ENCODE peak calls at places on chromosomes 6 and 20, in nine cellular contexts. Z is GM23338, T is pancreas, U is colonic mucosa, D is OCI-LY7, G is DND-41, W is MM.1S, F is spleen, I is IMR-90. Y is an unnamed sample. For H3K4me1, the result is how much of the 10 kb centered on the place peaks cover.

GRCh38 chr20:50815162-50815989 is 20.5 kb downstream of the BCAS4 start:
- DNase-seq in Z (no peak), T (no peak), U (no peak), D (peak), G (no peak), W (peak), F (no peak), I (peak), Y (no peak)

GRCh38 chr6:15515660-15516375 is 147.0 kb downstream of the DTNBP1 start:
- DNase-seq in Z (no peak), T (no peak), U (no peak), D (no peak), G (no peak), W (no peak), F (no peak), I (no peak), Y (no peak)

GRCh38 chr6:155125916-155126315 is 130.8 kb downstream of the TIAM2 start:
- DNase-seq in Z (no peak), T (no peak), U (no peak), D (no peak), G (no peak), W (no peak), F (no peak), I (peak), Y (no peak)

GRCh38 chr6:15769471-15770088 is 106.8 kb upstream of the DTNBP1 start:
- DNase-seq in Z (no peak), T (no peak), U (no peak), D (no peak), G (no peak), W (no peak), F (no peak), I (no peak), Y (no peak)

GRCh38 chr6:156718647-156719394 is 58.4 kb upstream of the ARID1B start:
- DNase-seq in Z (peak), T (no peak), U (peak), D (no peak), G (no peak), W (no peak), F (no peak), I (peak), Y (no peak)

GRCh38 chr6:116101298-116101718 is 655 bp downstream of the NT5DC1 start:
- DNase-seq in Z (no peak), T (no peak), U (peak), D (no peak), G (no peak), W (no peak), F (no peak), I (no peak), Y (no peak)

GRCh38 chr20:47269309-47270165 is 87.0 kb downstream of the ZMYND8 start:
- DNase-seq in Z (no peak), T (no peak), U (no peak), D (no peak), G (no peak), W (no peak), F (no peak), I (no peak), Y (no peak)

GRCh38 chr6:140050232-140050995 is 676.0 kb upstream of the CITED2 start:
- DNase-seq in Z (peak), T (no peak), U (no peak), D (no peak), G (no peak), W (no peak), F (no peak), I (peak), Y (no peak)

GRCh38 chr20:44217342-44218092 is 6.9 kb upstream of the OSER1 start:
- DNase-seq in Z (peak), T (peak), U (peak), D (peak), G (peak), W (peak), F (peak), I (peak), Y (peak)

GRCh38 chr6:138297761-138298298 is 79.5 kb upstream of the PBOV1 start:
- DNase-seq in Z (no peak), T (no peak), U (no peak), D (no peak), G (no peak), W (no peak), F (no peak), I (no peak), Y (no peak)

GRCh38 chr20:47493954-47494293 is 7.8 kb upstream of the NCOA3 start:
- DNase-seq in Z (peak), T (no peak), U (peak), D (no peak), G (no peak), W (no peak), F (no peak), I (no peak), Y (no peak)

GRCh38 chr6:29967379-29968010 is 25.2 kb downstream of the HLA-A start:
- DNase-seq in Z (no peak), T (no peak), U (peak), D (peak), G (no peak), W (peak), F (no peak), I (no peak), Y (peak)

GRCh38 chr6:26555505-26556262 is 17.5 kb downstream of the HMGN4 start:
- DNase-seq in Z (peak), T (no peak), U (no peak), D (peak), G (no peak), W (peak), F (no peak), I (peak), Y (no peak)

GRCh38 chr6:10138917-10139316 is 276.0 kb downstream of the TFAP2A start:
- DNase-seq in Z (no peak), T (no peak), U (no peak), D (no peak), G (no peak), W (no peak), F (no peak), I (peak), Y (no peak)

GRCh38 chr6:125375841-125376240 is 74.1 kb upstream of the HDDC2 start:
- DNase-seq in Z (no peak), T (no peak), U (no peak), D (no peak), G (no peak), W (no peak), F (no peak), I (no peak), Y (no peak)

GRCh38 chr20:63591147-63591533 is 17.1 kb upstream of the HELZ2 start:
- DNase-seq in Z (no peak), T (no peak), U (no peak), D (no peak), G (no peak), W (no peak), F (no peak), I (no peak), Y (no peak)

GRCh38 chr6:75424610-75425548 is 68.7 kb downstream of the FILIP1 start:
- DNase-seq in Z (no peak), T (no peak), U (no peak), D (no peak), G (no peak), W (peak), F (no peak), I (peak), Y (no peak)

GRCh38 chr20:25216199-25216945 is 20.9 kb downstream of the ENTPD6 start:
- DNase-seq in Z (no peak), T (no peak), U (no peak), D (no peak), G (no peak), W (no peak), F (no peak), I (no peak), Y (no peak)

GRCh38 chr20:54692168-54692887 is 216.9 kb downstream of the DOK5 start:
- DNase-seq in Z (no peak), T (no peak), U (no peak), D (no peak), G (no peak), W (no peak), F (no peak), I (no peak), Y (no peak)

GRCh38 chr6:154491567-154492470 is 18.7 kb downstream of the CNKSR3 start:
- DNase-seq in Z (no peak), T (no peak), U (no peak), D (no peak), G (no peak), W (no peak), F (no peak), I (peak), Y (no peak)

GRCh38 chr6:137798846-137799245 is 68.2 kb upstream of the TNFAIP3 start:
- DNase-seq in Z (no peak), T (no peak), U (no peak), D (no peak), G (peak), W (no peak), F (no peak), I (peak), Y (no peak)

GRCh38 chr20:36666181-36666740 is 20.3 kb upstream of the SLA2 start:
- DNase-seq in Z (no peak), T (no peak), U (no peak), D (peak), G (no peak), W (no peak), F (no peak), I (peak), Y (no peak)

GRCh38 chr6:30914854-30915590 is 984 bp downstream of the VARS2 start:
- DNase-seq in Z (no peak), T (no peak), U (peak), D (peak), G (peak), W (no peak), F (no peak), I (no peak), Y (no peak)

GRCh38 chr20:9978395-9979004 is 56.3 kb upstream of the ANKEF1 start:
- DNase-seq in Z (peak), T (no peak), U (peak), D (peak), G (peak), W (peak), F (no peak), I (peak), Y (no peak)

GRCh38 chr20:31695849-31696804 is 26.5 kb downstream of the BCL2L1 start:
- DNase-seq in Z (no peak), T (no peak), U (no peak), D (no peak), G (no peak), W (no peak), F (no peak), I (peak), Y (peak)
- H3K4me1 ChIP-seq in Z (under half), T (under half), U (under half), D (half or more), G (half or more), W (half or more), F (half or more), I (under half), Y (half or more)

GRCh38 chr6:159443521-159443920 is 249.5 kb downstream of the SOD2 start:
- DNase-seq in Z (no peak), T (no peak), U (no peak), D (no peak), G (no peak), W (no peak), F (no peak), I (no peak), Y (no peak)
- TF ChIP-seq CTCF in Z (no peak), T (no peak), U (no peak), D (no peak), G (no peak), W (no peak), F (no peak), I (no peak), Y (no peak)

GRCh38 chr6:143676437-143677045 is 1.2 kb upstream of the PHACTR2 start:
- DNase-seq in Z (peak), T (no peak), U (no peak), D (no peak), G (no peak), W (no peak), F (no peak), I (no peak), Y (no peak)

GRCh38 chr6:143678980-143679379 is 1.2 kb downstream of the PHACTR2 start:
- DNase-seq in Z (no peak), T (no peak), U (no peak), D (no peak), G (no peak), W (no peak), F (no peak), I (no peak), Y (no peak)

GRCh38 chr6:143680157-143680556 is 2.4 kb downstream of the PHACTR2 start:
- DNase-seq in Z (no peak), T (no peak), U (no peak), D (no peak), G (no peak), W (no peak), F (no peak), I (no peak), Y (no peak)

GRCh38 chr6:143677577-143677890 is 231 bp upstream of the PHACTR2 start:
- DNase-seq in Z (no peak), T (no peak), U (no peak), D (no peak), G (no peak), W (no peak), F (no peak), I (no peak), Y (no peak)

DNA sequence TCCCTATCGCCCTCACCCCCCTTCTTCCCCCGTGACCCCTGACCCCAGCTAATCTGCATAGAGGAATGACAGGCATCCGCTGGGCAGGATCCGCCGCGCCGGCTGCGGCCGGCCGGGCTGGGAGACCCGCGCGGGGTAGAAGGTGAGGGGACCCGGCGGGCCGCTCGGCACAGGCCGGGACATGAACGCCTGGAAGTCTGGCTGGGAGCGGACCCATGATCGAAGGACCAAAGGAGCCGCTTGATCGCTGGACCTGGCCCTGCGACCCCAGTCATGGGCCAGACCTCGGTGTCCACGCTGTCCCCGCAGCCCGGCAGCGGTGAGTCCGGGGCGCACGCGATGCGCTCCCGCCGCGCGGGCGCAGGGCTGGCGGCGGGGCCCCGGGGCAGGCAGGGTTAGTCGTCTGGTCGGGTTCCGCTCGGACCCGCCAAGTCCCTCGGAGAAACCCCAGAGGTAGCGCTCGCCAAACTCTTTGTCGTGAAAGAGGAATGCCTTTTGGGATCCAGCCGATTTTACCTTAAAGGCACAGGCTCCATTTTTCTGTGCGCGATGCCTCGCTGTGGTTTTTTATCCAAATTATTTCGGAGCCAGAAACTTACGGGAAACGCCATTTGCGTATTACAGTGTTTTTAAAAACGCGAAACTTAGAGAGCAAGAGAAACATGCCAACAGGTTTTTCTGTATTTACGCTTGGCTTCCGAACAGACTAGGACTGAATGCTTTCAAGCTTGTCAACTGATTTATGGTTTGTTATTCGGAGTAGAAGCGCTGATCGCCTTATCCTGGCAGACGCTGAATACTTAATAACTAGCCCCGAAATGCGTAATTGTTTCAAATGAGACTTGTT is at the start of gene PHACTR2:
- DNase-seq in Z (peak), T (peak), U (peak), D (no peak), G (no peak), W (no peak), F (peak), I (peak), Y (peak)
- H3K4me1 ChIP-seq in Z (half or more), T (under half), U (under half), D (under half), G (under half), W (under half), F (under half), I (under half), Y (under half)

DNA sequence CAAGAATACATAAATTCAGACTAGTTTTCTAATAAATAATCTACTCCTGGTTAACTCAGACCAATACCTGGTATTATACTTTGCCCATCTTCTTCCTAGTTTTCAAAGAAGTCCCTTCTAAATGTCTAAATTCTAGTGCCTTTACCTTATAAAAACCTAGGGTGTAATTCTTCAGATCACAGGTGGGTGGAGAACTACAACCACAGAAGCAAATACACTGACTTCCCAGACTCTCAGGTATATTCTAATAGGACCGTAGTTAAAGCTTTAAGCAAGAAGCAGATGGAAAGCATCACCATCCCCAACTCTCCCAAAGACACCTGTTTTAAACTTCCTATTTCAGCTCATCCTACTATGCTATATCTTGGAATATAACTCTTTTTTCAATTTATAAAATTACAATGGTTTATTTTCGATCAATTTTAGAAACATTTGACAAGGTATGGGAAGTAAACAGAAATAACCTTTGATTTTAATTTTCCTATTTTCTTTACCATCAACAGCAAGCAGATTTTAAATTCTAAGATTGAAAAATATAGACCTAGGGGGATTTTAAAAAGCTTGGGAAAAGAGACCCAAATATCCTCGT is 15.8 kb downstream of the MAN1A1 start:
- DNase-seq in Z (peak), T (no peak), U (no peak), D (peak), G (no peak), W (peak), F (no peak), I (no peak), Y (no peak)
- TF ChIP-seq CTCF in Z (peak), T (no peak), U (peak), D (peak), G (peak), W (peak), F (peak), I (peak), Y (peak)

GRCh38 chr20:35436175-35436568 is 1.9 kb downstream of the GDF5 start:
- DNase-seq in Z (no peak), T (no peak), U (no peak), D (no peak), G (no peak), W (no peak), F (no peak), I (no peak), Y (no peak)
- H3K4me1 ChIP-seq in Z (under half), T (under half), U (under half), D (under half), G (under half), W (under half), F (under half), I (under half), Y (under half)

DNA sequence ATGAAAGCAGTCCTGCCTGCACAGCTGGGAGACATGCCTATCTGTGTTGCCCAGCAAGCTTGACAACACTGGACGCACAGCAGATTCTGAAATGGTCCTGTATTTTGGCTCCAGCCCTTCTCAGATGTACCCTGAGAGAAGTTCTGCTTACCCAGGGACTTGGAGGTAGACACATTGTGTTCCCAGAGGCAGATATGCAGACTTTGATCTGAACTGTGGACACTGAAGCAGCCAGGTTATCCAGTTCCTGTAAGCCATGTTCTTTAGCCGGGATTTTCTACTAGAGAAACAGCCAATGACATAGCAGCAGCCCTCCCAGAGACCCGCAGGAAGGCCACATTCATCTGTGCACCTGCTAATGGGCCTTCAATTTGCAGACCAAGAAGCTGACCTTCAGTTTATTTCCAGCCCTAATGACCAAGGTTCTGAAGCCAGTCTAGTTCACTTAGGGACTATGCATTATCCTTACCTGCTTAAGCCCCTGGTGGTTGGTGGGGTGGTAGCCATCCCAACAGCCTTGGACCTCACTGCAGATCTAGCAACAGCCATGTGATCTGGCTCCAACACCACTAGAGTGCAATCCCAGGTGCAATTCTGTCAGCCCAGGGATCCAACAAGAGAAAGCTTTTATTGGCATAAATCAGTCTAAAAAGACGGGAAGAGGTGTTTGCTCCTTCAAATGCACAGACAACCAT is 134.2 kb downstream of the MEI4 start:
- DNase-seq in Z (peak), T (no peak), U (no peak), D (no peak), G (no peak), W (no peak), F (no peak), I (no peak), Y (no peak)
- TF ChIP-seq CTCF in Z (no peak), T (no peak), U (no peak), D (no peak), G (no peak), W (no peak), F (no peak), I (no peak), Y (no peak)

Y was measured in left lung.